ENCODE peak calls at places on chromosomes 12 and 14, in ten cellular contexts. B is glomerular endothelial cell, K is endothelial cell, O is skeletal muscle cell, N is T-cell, T is NCI-H748 treated with DMSO at 0.1 percent for 48 hours, H is psoas muscle, P is mucosa of gallbladder, A is NCI-H1092 treated with DMSO at 0.1 percent for 48 hours, M is NCI-H2029 treated with DMSO at 0.1 percent for 48 hours. D is an unnamed sample.

GRCh38 chr14:75646762-75647161 is 13.9 kb downstream of the ERG28 start:
- DNase-seq in K (no peak), A (no peak), P (no peak), O (no peak), M (no peak), N (no peak), T (no peak), B (no peak), H (peak; percentile 67), D (no peak)

GRCh38 chr14:104318558-104319488 is 180.4 kb downstream of the KIF26A start:
- DNase-seq in K (peak; percentile 3), T (no peak), M (no peak), N (no peak), H (no peak), A (no peak), O (no peak), B (no peak), P (no peak), D (no peak)

GRCh38 chr12:105107176-105107496 is 395 bp upstream of the WASHC4 start:
- DNase-seq in O (no peak), M (peak; percentile 6), K (no peak), T (peak; percentile 46), P (no peak), H (no peak), A (peak; percentile 81), B (no peak), N (no peak), D (no peak)

GRCh38 chr12:93645702-93646101 is 31.5 kb upstream of the CRADD start:
- DNase-seq in N (no peak), P (no peak), M (no peak), B (no peak), A (no peak), H (no peak), T (no peak), O (no peak), K (no peak), D (no peak)

GRCh38 chr12:111846016-111846415 is 4.0 kb downstream of the MAPKAPK5 start:
- DNase-seq in P (no peak), K (no peak), B (no peak), A (peak; percentile 15), O (no peak), M (no peak), N (no peak), H (no peak), T (no peak), D (no peak)

GRCh38 chr12:44827832-44828438 is 48.2 kb downstream of the NELL2 start:
- DNase-seq in H (no peak), T (no peak), N (no peak), K (no peak), M (no peak), B (no peak), A (no peak), P (no peak), O (no peak), D (no peak)

GRCh38 chr14:89921896-89922548 is 32.5 kb downstream of the EFCAB11 start:
- DNase-seq in K (no peak), T (no peak), A (no peak), B (no peak), H (no peak), P (no peak), O (peak; percentile 56), M (no peak), N (no peak), D (no peak)

GRCh38 chr14:32007755-32008374 is 69.2 kb upstream of the ARHGAP5 start:
- DNase-seq in B (no peak), N (no peak), P (no peak), A (no peak), M (no peak), O (no peak), H (no peak), T (no peak), K (no peak), D (no peak)

GRCh38 chr14:60079723-60080122 is 12.0 kb upstream of the PCNX4 start:
- DNase-seq in H (no peak), A (no peak), B (no peak), N (no peak), P (no peak), T (no peak), O (no peak), K (no peak), M (no peak), D (no peak)

GRCh38 chr14:71371711-71372396 is 464.6 kb downstream of the PCNX1 start:
- DNase-seq in A (no peak), H (no peak), K (no peak), T (no peak), O (peak; percentile 67), B (peak; percentile 63), N (no peak), P (no peak), M (no peak), D (no peak)